ENCODE peak calls at places on chromosomes 11 and 22, in ten cellular contexts. Q, G, D, P, H, Z, I, O, E and L are unnamed samples.

GRCh38 chr11:128463386-128463829 is 124.0 kb downstream of the ETS1 start:
- DNase-seq in H (no peak), Q (no peak), P (no peak), E (peak), I (no peak), G (peak), D (no peak), Z (no peak), O (peak), L (no peak)

GRCh38 chr22:20982563-20982882 is 426 bp downstream of the LZTR1 start:
- DNase-seq in E (no peak), H (no peak), P (no peak), G (no peak), O (no peak), I (no peak), Q (no peak), D (no peak), Z (no peak), L (no peak)

GRCh38 chr11:120727752-120728151 is 216.2 kb downstream of the GRIK4 start:
- DNase-seq in Z (no peak), D (no peak), O (no peak), G (no peak), P (no peak), I (no peak), H (no peak), Q (no peak), E (no peak), L (no peak)

GRCh38 chr11:134644489-134645456 is 232.7 kb upstream of the B3GAT1 start:
- DNase-seq in G (no peak), E (no peak), Z (no peak), D (no peak), O (no peak), I (no peak), P (no peak), Q (no peak), H (no peak), L (no peak)

GRCh38 chr11:28058333-28058732 is 49.6 kb downstream of the KIF18A start:
- DNase-seq in E (peak), Q (no peak), G (no peak), D (no peak), H (no peak), I (no peak), O (no peak), Z (no peak), P (no peak), L (no peak)

GRCh38 chr22:44683237-44683636 is 18.8 kb upstream of the PRR5 start:
- DNase-seq in D (no peak), P (no peak), H (no peak), Q (no peak), E (no peak), Z (no peak), G (no peak), O (no peak), I (no peak), L (no peak)

GRCh38 chr11:128720522-128720985 is 26.7 kb downstream of the FLI1 start:
- DNase-seq in Q (no peak), H (peak), I (peak), E (peak), G (no peak), Z (no peak), P (no peak), D (no peak), O (no peak), L (no peak)

GRCh38 chr22:49380828-49381114 is 446.9 kb downstream of the BRD1 start:
- DNase-seq in D (no peak), H (no peak), P (no peak), I (no peak), O (no peak), Q (no peak), E (no peak), G (no peak), Z (no peak), L (no peak)

GRCh38 chr11:43818220-43818619 is 62.4 kb upstream of the ALKBH3 start:
- DNase-seq in Z (no peak), I (no peak), O (peak), P (no peak), H (no peak), Q (no peak), E (no peak), D (no peak), G (no peak), L (no peak)

GRCh38 chr11:12164061-12165014 is 53.9 kb downstream of the MICAL2 start:
- DNase-seq in E (peak), H (no peak), D (no peak), G (peak), Z (no peak), P (no peak), I (no peak), O (peak), Q (no peak), L (no peak)

GRCh38 chr22:32985899-32986772 is 72.0 kb downstream of the SYN3 start:
- DNase-seq in E (peak), I (peak), Q (peak), G (peak), P (peak), Z (peak), D (no peak), O (peak), H (peak), L (peak)

GRCh38 chr11:13876423-13876822 is 86.1 kb upstream of the SPON1 start:
- DNase-seq in I (no peak), H (no peak), G (no peak), Q (no peak), Z (no peak), D (no peak), E (no peak), O (no peak), P (no peak), L (no peak)

GRCh38 chr11:46242462-46242960 is 35.0 kb upstream of the CREB3L1 start:
- DNase-seq in P (no peak), E (no peak), I (no peak), Z (no peak), Q (no peak), H (no peak), O (peak), D (no peak), G (no peak), L (no peak)

GRCh38 chr11:66864172-66864901 is 7.5 kb downstream of the LRFN4 start:
- DNase-seq in Q (no peak), O (no peak), G (no peak), H (no peak), I (no peak), Z (no peak), E (no peak), D (no peak), P (no peak), L (no peak)

GRCh38 chr22:44587004-44587793 is 89.2 kb upstream of the RTL6 start:
- DNase-seq in Q (peak), Z (no peak), I (peak), H (peak), O (peak), E (peak), G (no peak), P (no peak), D (no peak), L (no peak)

GRCh38 chr11:19714387-19715363 is 2.0 kb downstream of the NAV2 start:
- DNase-seq in O (peak), Z (no peak), P (no peak), Q (peak), H (peak), I (peak), E (peak), G (peak), D (no peak), L (no peak)

GRCh38 chr11:57476223-57476882 is 16.0 kb downstream of the RTN4RL2 start:
- DNase-seq in P (no peak), E (no peak), Q (no peak), D (no peak), O (no peak), H (peak), Z (no peak), G (no peak), I (peak), L (no peak)

GRCh38 chr22:44335903-44336803 is 23.4 kb upstream of the SHISAL1 start:
- DNase-seq in Q (no peak), E (no peak), O (no peak), P (no peak), D (no peak), G (no peak), H (no peak), I (no peak), Z (no peak), L (no peak)

GRCh38 chr11:95485115-95485900 is 254.3 kb upstream of the SESN3 start:
- DNase-seq in Q (no peak), D (no peak), P (no peak), G (peak), Z (no peak), H (no peak), E (no peak), O (peak), I (no peak), L (no peak)

GRCh38 chr11:76653674-76654309 is 16.8 kb downstream of the LRRC32 start:
- DNase-seq in I (no peak), D (no peak), O (peak), P (no peak), H (no peak), Q (no peak), E (peak), Z (peak), G (peak), L (no peak)

GRCh38 chr11:110428040-110428439 is 1.7 kb upstream of the FDX1 start:
- DNase-seq in I (no peak), Q (no peak), E (no peak), O (no peak), G (no peak), H (no peak), P (no peak), Z (no peak), D (no peak), L (no peak)

GRCh38 chr22:26669060-26669481 is 11.7 kb downstream of the MIAT start:
- DNase-seq in H (peak), G (peak), D (no peak), Q (no peak), Z (no peak), P (no peak), O (no peak), I (no peak), E (no peak), L (no peak)

GRCh38 chr11:81495699-81496292 is 1237.9 kb downstream of the FAM181B start:
- DNase-seq in I (no peak), P (no peak), Z (no peak), O (no peak), G (no peak), D (no peak), H (no peak), Q (no peak), E (no peak), L (no peak)

GRCh38 chr11:70594031-70594430 is 195.7 kb downstream of the CTTN start:
- DNase-seq in O (no peak), I (no peak), Q (no peak), Z (no peak), D (no peak), E (no peak), P (no peak), G (no peak), H (no peak), L (no peak)

GRCh38 chr11:39668640-39669039 is 1790.8 kb downstream of the LRRC4C start:
- DNase-seq in P (no peak), D (no peak), O (no peak), Q (no peak), G (no peak), I (no peak), E (no peak), Z (no peak), H (no peak), L (no peak)

GRCh38 chr11:128058580-128059208 is 528.7 kb downstream of the ETS1 start:
- DNase-seq in E (no peak), Q (no peak), I (no peak), G (no peak), Z (no peak), D (no peak), O (no peak), P (no peak), H (no peak), L (no peak)

GRCh38 chr11:14148653-14149273 is 186.2 kb downstream of the SPON1 start:
- DNase-seq in E (peak), I (no peak), Q (no peak), G (peak), H (no peak), O (peak), Z (no peak), P (peak), D (no peak), L (no peak)

GRCh38 chr11:103546236-103546635 is 437.0 kb downstream of the DYNC2H1 start:
- DNase-seq in E (no peak), Q (no peak), I (no peak), G (peak), H (no peak), Z (no peak), P (no peak), O (no peak), D (no peak), L (peak)

GRCh38 chr11:88680806-88681205 is 343.3 kb upstream of the CTSC start:
- DNase-seq in Q (no peak), H (no peak), O (peak), D (no peak), Z (no peak), I (no peak), P (no peak), G (peak), E (peak), L (no peak)

GRCh38 chr11:124751741-124752470 is at the start of gene VSIG2:
- DNase-seq in O (no peak), G (no peak), E (no peak), I (no peak), D (no peak), P (no peak), Z (no peak), H (no peak), Q (no peak), L (no peak)

GRCh38 chr11:16252373-16252772 is 104.0 kb downstream of the SOX6 start:
- DNase-seq in E (peak), Z (no peak), D (no peak), I (no peak), P (peak), Q (no peak), H (no peak), O (no peak), G (no peak), L (no peak)

GRCh38 chr22:35766654-35767580 is 49.2 kb downstream of the APOL5 start:
- DNase-seq in E (peak), Z (no peak), I (no peak), G (peak), O (peak), P (no peak), D (no peak), Q (no peak), H (no peak), L (no peak)

GRCh38 chr22:24067587-24068376 is 56.7 kb downstream of the CABIN1 start:
- DNase-seq in O (no peak), P (no peak), D (no peak), Z (no peak), E (no peak), H (no peak), Q (no peak), G (no peak), I (no peak), L (no peak)

GRCh38 chr11:111793863-111794262 is 27.7 kb upstream of the PPP2R1B start:
- DNase-seq in P (no peak), D (no peak), Z (no peak), H (no peak), I (no peak), Q (no peak), E (peak), G (peak), O (peak), L (no peak)

GRCh38 chr11:120013325-120014250 is 124.3 kb downstream of the TRIM29 start:
- DNase-seq in E (peak), H (peak), O (peak), I (no peak), G (peak), D (no peak), Q (peak), P (peak), Z (no peak), L (no peak)

GRCh38 chr11:117428186-117428855 is 100.7 kb downstream of the CEP164 start:
- DNase-seq in H (no peak), E (no peak), O (no peak), I (no peak), Z (no peak), G (no peak), Q (no peak), P (no peak), D (no peak), L (no peak)

GRCh38 chr11:6667733-6668374 is 12.2 kb upstream of the DCHS1 start:
- DNase-seq in G (peak), E (peak), Z (no peak), I (no peak), P (no peak), Q (no peak), H (no peak), O (peak), D (no peak), L (no peak)

GRCh38 chr11:79441159-79441875 is 487 bp upstream of the TENM4 start:
- DNase-seq in P (no peak), D (no peak), G (peak), O (peak), I (no peak), Q (no peak), E (no peak), H (peak), Z (no peak), L (no peak)

GRCh38 chr11:47907499-47907898 is 59.3 kb upstream of the NUP160 start:
- DNase-seq in Q (no peak), E (peak), G (peak), D (no peak), Z (no peak), I (no peak), P (no peak), O (peak), H (no peak), L (no peak)

GRCh38 chr22:38518620-38519019 is 12.5 kb upstream of the DDX17 start:
- DNase-seq in O (no peak), Z (no peak), I (no peak), P (no peak), Q (no peak), G (no peak), H (no peak), E (no peak), D (no peak), L (no peak)

DNA sequence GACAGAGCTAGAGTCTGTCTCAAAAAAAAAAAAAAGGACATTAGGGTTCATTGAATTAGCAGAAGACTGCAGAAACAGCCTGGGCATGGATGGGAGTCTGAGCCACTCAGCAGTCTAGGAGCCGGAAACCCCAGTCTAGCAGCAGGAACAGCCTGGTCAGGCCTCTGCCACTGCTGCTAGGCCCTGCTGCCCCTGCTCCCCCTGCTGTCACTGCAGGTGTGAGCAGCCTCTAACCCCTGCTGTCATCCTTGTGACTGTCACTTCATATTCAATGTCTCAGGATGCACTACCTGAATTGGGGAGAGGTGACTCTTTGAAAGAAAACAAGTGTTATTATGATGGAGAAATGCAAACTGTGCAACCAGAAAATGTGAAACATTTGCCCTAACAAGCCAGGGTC is 7.0 kb upstream of the DDX17 start:
- DNase-seq in O (no peak), Z (no peak), Q (no peak), P (no peak), I (no peak), H (peak), G (no peak), D (no peak), E (no peak), L (no peak)
- TF ChIP-seq CTCF in O (no peak), Z (no peak), Q (no peak), P (no peak), I (no peak), H (peak), G (no peak), D (no peak), E (no peak), L (peak)

GRCh38 chr11:86912238-86912637 is 43.0 kb downstream of the FZD4 start:
- DNase-seq in Z (no peak), E (no peak), I (no peak), P (no peak), G (no peak), Q (no peak), D (no peak), O (no peak), H (no peak), L (no peak)
- TF ChIP-seq CTCF in Z (no peak), E (no peak), I (no peak), P (no peak), G (no peak), Q (no peak), D (no peak), O (no peak), H (no peak), L (no peak)

DNA sequence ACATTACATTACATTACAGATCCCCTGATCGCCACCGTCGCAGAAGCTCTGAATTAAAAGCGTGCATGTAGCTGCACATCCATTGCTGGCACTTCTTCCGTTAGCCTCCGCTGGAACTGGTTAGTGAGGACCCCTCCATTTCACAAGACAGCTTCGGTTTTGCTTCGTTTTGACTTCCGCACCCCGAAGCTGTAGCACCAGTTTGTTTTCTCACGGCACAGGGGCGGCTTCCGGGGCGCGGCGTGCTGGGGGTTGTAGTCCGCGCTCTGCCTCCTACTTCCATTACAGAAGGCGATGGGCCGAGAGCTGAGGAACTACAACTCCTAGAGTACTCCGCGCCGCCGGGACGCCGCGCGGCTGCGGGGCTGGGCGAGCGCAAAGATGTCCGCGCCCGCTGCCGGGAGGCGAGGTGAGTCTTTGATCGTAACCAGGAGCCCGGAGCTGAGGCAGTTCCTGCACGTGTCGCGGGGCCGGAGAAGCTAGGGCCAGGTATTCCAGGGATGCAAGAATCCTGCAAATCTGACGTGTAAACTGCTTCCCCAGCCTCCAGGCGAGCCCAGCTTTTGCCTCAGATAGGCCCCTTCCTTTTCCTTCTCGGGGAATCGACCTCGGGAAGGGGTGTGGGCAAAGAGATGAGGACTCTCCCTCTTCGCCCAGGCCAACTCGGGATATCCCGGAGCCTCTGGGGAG is at the start of gene PEX26:
- DNase-seq in I (peak), O (peak), P (peak), D (peak), H (peak), G (peak), Q (peak), Z (peak), E (peak), L (peak)
- TF ChIP-seq CTCF in I (no peak), O (no peak), P (no peak), D (no peak), H (no peak), G (no peak), Q (peak), Z (no peak), E (no peak), L (no peak)

DNA sequence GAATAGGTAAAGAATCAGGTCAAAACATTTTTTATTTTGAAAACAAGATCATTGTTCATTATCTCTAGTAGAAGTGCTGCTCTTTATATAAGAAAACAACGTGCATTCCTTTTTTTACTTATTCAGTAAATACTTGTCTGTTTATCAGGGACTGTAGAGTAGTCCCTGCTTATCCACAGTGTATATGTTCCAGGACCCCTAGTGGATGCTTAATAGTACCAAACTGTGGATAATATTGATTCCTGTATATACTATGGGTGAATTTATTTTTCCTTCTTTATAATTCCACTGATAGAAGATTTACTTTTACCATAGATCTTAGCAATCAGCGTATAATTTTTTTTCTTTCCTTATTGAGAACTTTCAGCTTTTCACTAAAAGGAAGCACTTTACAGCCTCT is 32.6 kb downstream of the CEP295 start:
- DNase-seq in O (no peak), Z (no peak), H (no peak), P (no peak), E (peak), G (peak), Q (no peak), I (no peak), D (no peak), L (no peak)
- TF ChIP-seq CTCF in O (peak), Z (no peak), H (no peak), P (peak), E (no peak), G (peak), Q (no peak), I (no peak), D (no peak), L (no peak)

GRCh38 chr11:77776455-77776854 is 44.1 kb downstream of the RSF1 start:
- DNase-seq in Q (no peak), P (no peak), G (peak), H (no peak), O (peak), D (no peak), I (no peak), E (peak), Z (no peak), L (no peak)

GRCh38 chr11:77770629-77771028 is 49.9 kb downstream of the RSF1 start:
- DNase-seq in P (no peak), O (peak), Z (no peak), Q (no peak), E (no peak), D (no peak), I (no peak), H (no peak), G (no peak), L (no peak)

GRCh38 chr11:77775941-77776340 is 44.6 kb downstream of the RSF1 start:
- DNase-seq in Q (no peak), O (no peak), Z (no peak), E (no peak), I (no peak), H (no peak), P (no peak), G (no peak), D (no peak), L (no peak)

GRCh38 chr11:77771135-77771534 is 49.4 kb downstream of the RSF1 start:
- DNase-seq in D (no peak), H (no peak), O (peak), Q (no peak), E (peak), P (no peak), I (no peak), Z (no peak), G (no peak), L (no peak)
- TF ChIP-seq CTCF in D (no peak), H (no peak), O (no peak), Q (no peak), E (no peak), P (no peak), I (no peak), Z (no peak), G (no peak), L (no peak)

GRCh38 chr11:34508514-34508913 is 5.1 kb downstream of the ELF5 start:
- DNase-seq in D (no peak), I (no peak), P (no peak), G (no peak), Z (no peak), O (no peak), E (peak), Q (no peak), H (no peak), L (no peak)
- TF ChIP-seq CTCF in D (no peak), I (no peak), P (no peak), G (no peak), Z (no peak), O (no peak), E (no peak), Q (no peak), H (no peak), L (no peak)

GRCh38 chr11:73286240-73286810 is 14.2 kb downstream of the P2RY6 start:
- DNase-seq in E (no peak), Q (no peak), I (no peak), D (no peak), H (no peak), P (no peak), G (no peak), Z (no peak), O (no peak), L (no peak)
- TF ChIP-seq CTCF in E (no peak), Q (no peak), I (no peak), D (no peak), H (no peak), P (no peak), G (no peak), Z (no peak), O (no peak), L (no peak)